ENCODE peak calls at places on chromosomes 7 and 10, in seven cellular contexts. One of them, this sample, is unnamed.
A peak's percentile ranks its signal among the peaks of the same experiment; 100 is the strongest.

GRCh38 chr7:117588352-117588794 is 108.5 kb downstream of the CFTR start:
- DNase-seq in CD8-positive, alpha-beta T cell: no peak
- DNase-seq in ovary: no peak
- DNase-seq in IMR-90: peak; percentile 89
- DNase-seq in right cardiac atrium: no peak
- DNase-seq in astrocyte: peak; percentile 64
- DNase-seq in colonic mucosa: no peak
- DNase-seq in this sample: no peak

GRCh38 chr7:11251436-11251835 is 277.8 kb downstream of the PHF14 start:
- DNase-seq in IMR-90: no peak
- DNase-seq in CD8-positive, alpha-beta T cell: no peak
- DNase-seq in astrocyte: no peak
- DNase-seq in colonic mucosa: no peak
- DNase-seq in ovary: no peak
- DNase-seq in right cardiac atrium: no peak
- DNase-seq in this sample: no peak

GRCh38 chr10:35130588-35131146 is 4.0 kb downstream of the CREM start:
- DNase-seq in astrocyte: no peak
- DNase-seq in CD8-positive, alpha-beta T cell: no peak
- DNase-seq in ovary: no peak
- DNase-seq in right cardiac atrium: no peak
- DNase-seq in colonic mucosa: no peak
- DNase-seq in IMR-90: no peak
- DNase-seq in this sample: no peak

GRCh38 chr7:107526672-107527071 is 37.0 kb downstream of the COG5 start:
- DNase-seq in ovary: no peak
- DNase-seq in IMR-90: no peak
- DNase-seq in right cardiac atrium: no peak
- DNase-seq in astrocyte: no peak
- DNase-seq in colonic mucosa: no peak
- DNase-seq in CD8-positive, alpha-beta T cell: no peak
- DNase-seq in this sample: no peak

GRCh38 chr10:31602541-31603244 is 283.7 kb downstream of the ZEB1 start:
- DNase-seq in astrocyte: peak; percentile 66
- DNase-seq in CD8-positive, alpha-beta T cell: peak; percentile 33
- DNase-seq in colonic mucosa: peak; percentile 64
- DNase-seq in IMR-90: peak; percentile 73
- DNase-seq in ovary: peak; percentile 85
- DNase-seq in right cardiac atrium: peak; percentile 92
- DNase-seq in this sample: peak; percentile 60

GRCh38 chr7:32206987-32207386 is 136.8 kb upstream of the PDE1C start:
- DNase-seq in astrocyte: peak; percentile 11
- DNase-seq in IMR-90: peak; percentile 3
- DNase-seq in right cardiac atrium: peak; percentile 26
- DNase-seq in colonic mucosa: no peak
- DNase-seq in CD8-positive, alpha-beta T cell: no peak
- DNase-seq in ovary: no peak
- DNase-seq in this sample: peak; percentile 17

GRCh38 chr7:17408245-17408903 is 109.9 kb downstream of the AHR start:
- DNase-seq in right cardiac atrium: peak; percentile 38
- DNase-seq in ovary: peak; percentile 43
- DNase-seq in astrocyte: peak; percentile 92
- DNase-seq in IMR-90: peak; percentile 95
- DNase-seq in colonic mucosa: peak; percentile 30
- DNase-seq in CD8-positive, alpha-beta T cell: no peak
- DNase-seq in this sample: peak; percentile 93

GRCh38 chr7:84251183-84251845 is 56.7 kb upstream of the SEMA3A start:
- DNase-seq in CD8-positive, alpha-beta T cell: no peak
- DNase-seq in IMR-90: peak; percentile 90
- DNase-seq in ovary: no peak
- DNase-seq in colonic mucosa: no peak
- DNase-seq in right cardiac atrium: no peak
- DNase-seq in astrocyte: peak; percentile 95
- DNase-seq in this sample: peak; percentile 82

GRCh38 chr7:100444311-100445278 is 8.3 kb upstream of the PPP1R35 start:
- DNase-seq in CD8-positive, alpha-beta T cell: no peak
- DNase-seq in right cardiac atrium: peak; percentile 53
- DNase-seq in colonic mucosa: no peak
- DNase-seq in astrocyte: no peak
- DNase-seq in IMR-90: peak; percentile 74
- DNase-seq in ovary: no peak
- DNase-seq in this sample: peak; percentile 38

GRCh38 chr7:151011097-151011409 is 13.2 kb downstream of the ATG9B start:
- DNase-seq in astrocyte: no peak
- DNase-seq in colonic mucosa: no peak
- DNase-seq in CD8-positive, alpha-beta T cell: no peak
- DNase-seq in IMR-90: no peak
- DNase-seq in right cardiac atrium: no peak
- DNase-seq in ovary: no peak
- DNase-seq in this sample: no peak

GRCh38 chr7:124655990-124656389 is 109.6 kb downstream of the GPR37 start:
- DNase-seq in colonic mucosa: no peak
- DNase-seq in IMR-90: no peak
- DNase-seq in ovary: no peak
- DNase-seq in astrocyte: no peak
- DNase-seq in right cardiac atrium: no peak
- DNase-seq in CD8-positive, alpha-beta T cell: no peak
- DNase-seq in this sample: no peak

GRCh38 chr7:7857143-7857583 is 111.4 kb upstream of the GLCCI1 start:
- DNase-seq in IMR-90: no peak
- DNase-seq in CD8-positive, alpha-beta T cell: no peak
- DNase-seq in colonic mucosa: no peak
- DNase-seq in right cardiac atrium: no peak
- DNase-seq in ovary: no peak
- DNase-seq in astrocyte: no peak
- DNase-seq in this sample: no peak

GRCh38 chr7:155865830-155866545 is 53.7 kb upstream of the SHH start:
- DNase-seq in CD8-positive, alpha-beta T cell: no peak
- DNase-seq in IMR-90: no peak
- DNase-seq in right cardiac atrium: no peak
- DNase-seq in astrocyte: no peak
- DNase-seq in ovary: no peak
- DNase-seq in colonic mucosa: peak; percentile 67
- DNase-seq in this sample: no peak

GRCh38 chr7:140541513-140542192 is 62.3 kb upstream of the MKRN1 start:
- DNase-seq in IMR-90: peak; percentile 96
- DNase-seq in astrocyte: peak; percentile 93
- DNase-seq in colonic mucosa: peak; percentile 69
- DNase-seq in ovary: peak; percentile 90
- DNase-seq in right cardiac atrium: peak; percentile 66
- DNase-seq in CD8-positive, alpha-beta T cell: no peak
- DNase-seq in this sample: peak; percentile 94

GRCh38 chr7:102994567-102994966 is 80.0 kb downstream of the FBXL13 start:
- DNase-seq in CD8-positive, alpha-beta T cell: no peak
- DNase-seq in astrocyte: no peak
- DNase-seq in colonic mucosa: no peak
- DNase-seq in ovary: no peak
- DNase-seq in right cardiac atrium: no peak
- DNase-seq in IMR-90: no peak
- DNase-seq in this sample: no peak

GRCh38 chr7:102992820-102993531 is 80.2 kb downstream of the LRRC17 start:
- DNase-seq in right cardiac atrium: no peak
- DNase-seq in IMR-90: peak; percentile 87
- DNase-seq in CD8-positive, alpha-beta T cell: no peak
- DNase-seq in ovary: no peak
- DNase-seq in astrocyte: peak; percentile 98
- DNase-seq in colonic mucosa: peak; percentile 52
- DNase-seq in this sample: peak; percentile 96

GRCh38 chr7:102991540-102992214 is 78.9 kb downstream of the LRRC17 start:
- DNase-seq in IMR-90: peak; percentile 99
- DNase-seq in right cardiac atrium: no peak
- DNase-seq in astrocyte: peak; percentile 99
- DNase-seq in colonic mucosa: peak; percentile 65
- DNase-seq in ovary: no peak
- DNase-seq in CD8-positive, alpha-beta T cell: no peak
- DNase-seq in this sample: peak; percentile 97

GRCh38 chr7:102992509-102992819 is 79.7 kb downstream of the LRRC17 start:
- DNase-seq in colonic mucosa: no peak
- DNase-seq in astrocyte: no peak
- DNase-seq in CD8-positive, alpha-beta T cell: no peak
- DNase-seq in ovary: no peak
- DNase-seq in right cardiac atrium: no peak
- DNase-seq in IMR-90: no peak
- DNase-seq in this sample: no peak

DNA sequence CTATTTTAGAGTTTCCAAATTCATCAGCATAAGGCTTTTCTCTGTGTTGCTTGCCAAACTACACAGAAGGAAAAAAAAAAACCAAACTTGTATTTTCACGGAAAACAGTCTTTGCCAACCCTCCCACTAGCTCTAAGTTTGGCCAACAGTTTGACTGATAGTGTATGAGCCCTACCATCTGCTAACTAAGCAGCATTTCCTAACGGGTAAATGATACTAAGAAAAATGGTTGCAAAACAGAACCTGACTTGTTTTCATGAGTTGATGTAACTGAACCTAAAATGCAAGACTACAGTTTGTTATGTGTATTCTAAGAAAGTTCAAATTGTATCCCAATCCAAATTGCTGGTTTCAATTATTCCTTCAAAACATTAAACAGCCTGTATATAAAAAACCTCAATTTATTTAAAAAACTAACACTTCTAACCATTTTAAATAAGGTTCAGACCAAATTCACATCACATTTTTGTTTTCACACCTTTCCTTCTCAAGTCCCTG is 80.8 kb downstream of the LRRC17 start:
- DNase-seq in astrocyte: peak; percentile 90
- DNase-seq in colonic mucosa: no peak
- DNase-seq in right cardiac atrium: no peak
- DNase-seq in ovary: peak; percentile 39
- DNase-seq in CD8-positive, alpha-beta T cell: no peak
- DNase-seq in IMR-90: peak; percentile 86
- DNase-seq in this sample: no peak
- H3K4me3 ChIP-seq in astrocyte: no peak overlapping the region
- H3K4me3 ChIP-seq in colonic mucosa: no peak overlapping the region
- H3K4me3 ChIP-seq in right cardiac atrium: no peak overlapping the region
- H3K4me3 ChIP-seq in ovary: no peak overlapping the region
- H3K4me3 ChIP-seq in CD8-positive, alpha-beta T cell: no peak overlapping the region
- H3K4me3 ChIP-seq in IMR-90: no peak overlapping the region
- H3K4me3 ChIP-seq in this sample: no peak overlapping the region

DNA sequence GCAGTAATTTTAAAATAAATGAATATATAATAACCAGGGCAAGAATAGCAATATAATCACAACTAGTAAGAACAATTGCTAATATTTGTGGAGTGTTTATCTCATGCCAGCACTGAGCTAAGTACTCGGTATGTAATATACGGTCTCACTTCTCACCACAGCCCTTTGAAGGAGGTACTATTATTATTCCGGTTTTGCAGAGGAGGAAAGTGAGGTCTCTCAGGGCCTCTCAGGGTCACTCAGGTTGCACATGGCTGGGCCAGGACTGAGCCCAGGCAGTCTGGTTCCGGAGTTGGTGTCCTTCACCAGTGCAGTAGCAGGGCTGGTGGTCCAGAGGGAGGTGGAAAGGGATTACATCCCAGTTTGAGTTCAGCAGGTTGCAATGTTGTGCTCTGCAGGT is 80.9 kb downstream of the CHN2 start:
- DNase-seq in ovary: no peak
- DNase-seq in colonic mucosa: no peak
- DNase-seq in IMR-90: no peak
- DNase-seq in astrocyte: no peak
- DNase-seq in CD8-positive, alpha-beta T cell: no peak
- DNase-seq in right cardiac atrium: no peak
- DNase-seq in this sample: no peak
- H3K27ac ChIP-seq in ovary: no peak overlapping the region
- H3K27ac ChIP-seq in colonic mucosa: no peak overlapping the region
- H3K27ac ChIP-seq in IMR-90: no peak overlapping the region
- H3K27ac ChIP-seq in astrocyte: no peak overlapping the region
- H3K27ac ChIP-seq in CD8-positive, alpha-beta T cell: no peak overlapping the region
- H3K27ac ChIP-seq in right cardiac atrium: no peak overlapping the region
- H3K27ac ChIP-seq in this sample: no peak overlapping the region

GRCh38 chr7:76252020-76252419 is 50.3 kb downstream of the SRRM3 start:
- DNase-seq in astrocyte: no peak
- DNase-seq in colonic mucosa: no peak
- DNase-seq in CD8-positive, alpha-beta T cell: no peak
- DNase-seq in IMR-90: no peak
- DNase-seq in right cardiac atrium: no peak
- DNase-seq in ovary: no peak
- DNase-seq in this sample: no peak

GRCh38 chr7:76259124-76260086 is 43.1 kb upstream of the HSPB1 start:
- DNase-seq in colonic mucosa: no peak
- DNase-seq in right cardiac atrium: no peak
- DNase-seq in IMR-90: no peak
- DNase-seq in ovary: no peak
- DNase-seq in astrocyte: no peak
- DNase-seq in CD8-positive, alpha-beta T cell: no peak
- DNase-seq in this sample: no peak

GRCh38 chr7:76260171-76260703 is 42.2 kb upstream of the HSPB1 start:
- DNase-seq in IMR-90: no peak
- DNase-seq in right cardiac atrium: peak; percentile 23
- DNase-seq in ovary: no peak
- DNase-seq in astrocyte: no peak
- DNase-seq in CD8-positive, alpha-beta T cell: peak; percentile 70
- DNase-seq in colonic mucosa: peak; percentile 30
- DNase-seq in this sample: no peak

GRCh38 chr7:76257973-76258372 is 44.5 kb upstream of the HSPB1 start:
- DNase-seq in colonic mucosa: no peak
- DNase-seq in IMR-90: no peak
- DNase-seq in CD8-positive, alpha-beta T cell: no peak
- DNase-seq in right cardiac atrium: no peak
- DNase-seq in astrocyte: no peak
- DNase-seq in ovary: no peak
- DNase-seq in this sample: no peak

GRCh38 chr7:76254781-76255180 is 47.7 kb upstream of the HSPB1 start:
- DNase-seq in ovary: no peak
- DNase-seq in right cardiac atrium: no peak
- DNase-seq in IMR-90: no peak
- DNase-seq in colonic mucosa: no peak
- DNase-seq in CD8-positive, alpha-beta T cell: no peak
- DNase-seq in astrocyte: no peak
- DNase-seq in this sample: no peak
- H3K27me3 ChIP-seq in ovary: no peaks in the 10 kb centered on the region
- H3K27me3 ChIP-seq in right cardiac atrium: no peaks in the 10 kb centered on the region
- H3K27me3 ChIP-seq in IMR-90: peaks cover 28% of the 10 kb centered on the region
- H3K27me3 ChIP-seq in colonic mucosa: peaks cover 4% of the 10 kb centered on the region
- H3K27me3 ChIP-seq in CD8-positive, alpha-beta T cell: no peaks in the 10 kb centered on the region
- H3K27me3 ChIP-seq in astrocyte: peaks cover 3% of the 10 kb centered on the region
- H3K27me3 ChIP-seq in this sample: peaks cover 5% of the 10 kb centered on the region

DNA sequence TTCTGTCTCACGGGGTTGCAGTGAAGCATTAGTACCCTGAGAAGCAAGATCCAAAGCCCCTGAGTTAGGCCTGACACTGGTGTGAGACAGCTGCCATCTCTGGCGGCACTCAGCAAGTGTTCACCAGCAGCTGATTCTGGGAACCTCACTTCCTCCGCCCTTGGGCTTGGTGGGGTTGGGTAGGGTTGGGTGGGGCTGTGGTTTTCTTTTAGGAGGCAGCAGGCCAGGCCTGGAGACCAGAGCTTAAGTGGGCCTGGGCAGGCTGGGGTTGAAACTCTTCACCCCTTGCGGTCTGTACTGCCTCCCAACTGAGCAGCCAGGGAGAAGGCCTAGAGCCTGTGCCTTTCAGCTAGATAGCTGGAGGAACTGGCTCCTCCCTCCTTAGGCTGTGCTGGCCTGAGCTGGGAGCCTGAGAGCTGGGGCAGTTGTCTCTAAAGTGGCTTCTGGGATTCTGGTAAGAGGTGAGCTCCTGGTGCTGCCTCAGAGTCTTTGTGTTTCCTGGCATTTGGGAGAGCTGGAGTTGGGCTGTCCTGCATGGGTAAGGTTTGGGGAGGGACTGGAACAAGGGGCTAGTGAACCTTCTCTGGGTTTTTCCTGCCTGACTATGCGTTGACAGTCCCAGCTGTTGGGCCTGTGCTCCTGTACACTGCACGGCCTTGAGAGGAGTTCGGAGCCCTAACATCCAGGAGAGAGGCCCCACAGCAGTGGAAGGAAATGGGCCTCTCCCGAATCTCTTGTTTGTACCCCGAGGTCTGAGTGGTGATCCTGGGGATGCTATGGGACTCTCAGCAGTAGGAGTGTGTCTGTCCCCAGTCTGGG is 5.1 kb downstream of the TSPAN14 start:
- DNase-seq in astrocyte: peak; percentile 82
- DNase-seq in CD8-positive, alpha-beta T cell: peak; percentile 79
- DNase-seq in right cardiac atrium: peak; percentile 74
- DNase-seq in colonic mucosa: peak; percentile 88
- DNase-seq in IMR-90: no peak
- DNase-seq in ovary: no peak
- DNase-seq in this sample: no peak
- H3K4me3 ChIP-seq in astrocyte: no peak overlapping the region
- H3K4me3 ChIP-seq in CD8-positive, alpha-beta T cell: peak overlapping the region; percentile 51
- H3K4me3 ChIP-seq in right cardiac atrium: peak overlapping the region; percentile 12
- H3K4me3 ChIP-seq in colonic mucosa: peak overlapping the region; percentile 12
- H3K4me3 ChIP-seq in IMR-90: no peak overlapping the region
- H3K4me3 ChIP-seq in ovary: no peak overlapping the region
- H3K4me3 ChIP-seq in this sample: no peak overlapping the region